ENCODE peak calls at places on chromosomes 4 and X, in nine cellular contexts. One of them, this sample, is unnamed.

GRCh38 chrX:81174286-81174685 is 27.4 kb downstream of the HMGN5 start:
- DNase-seq in vagina: no peak
- DNase-seq in progenitor cell of endocrine pancreas: no peak
- DNase-seq in AG09309: no peak
- DNase-seq in GM23338: peak
- DNase-seq in bronchial epithelial cell: peak
- DNase-seq in psoas muscle: no peak
- DNase-seq in OCI-LY7: peak
- DNase-seq in GM12865: peak
- DNase-seq in this sample: no peak

GRCh38 chr4:125719987-125720386 is 405.2 kb downstream of the FAT4 start:
- DNase-seq in bronchial epithelial cell: peak
- DNase-seq in GM12865: no peak
- DNase-seq in vagina: no peak
- DNase-seq in AG09309: no peak
- DNase-seq in psoas muscle: no peak
- DNase-seq in OCI-LY7: no peak
- DNase-seq in progenitor cell of endocrine pancreas: no peak
- DNase-seq in GM23338: no peak
- DNase-seq in this sample: no peak

GRCh38 chr4:83259586-83259985 is 25.0 kb downstream of the COQ2 start:
- DNase-seq in AG09309: no peak
- DNase-seq in GM12865: peak
- DNase-seq in psoas muscle: no peak
- DNase-seq in OCI-LY7: no peak
- DNase-seq in GM23338: no peak
- DNase-seq in bronchial epithelial cell: no peak
- DNase-seq in progenitor cell of endocrine pancreas: no peak
- DNase-seq in vagina: no peak
- DNase-seq in this sample: no peak

GRCh38 chr4:100360211-100360610 is 157.6 kb downstream of the EMCN start:
- DNase-seq in psoas muscle: no peak
- DNase-seq in vagina: no peak
- DNase-seq in GM23338: no peak
- DNase-seq in OCI-LY7: no peak
- DNase-seq in GM12865: no peak
- DNase-seq in bronchial epithelial cell: no peak
- DNase-seq in AG09309: no peak
- DNase-seq in progenitor cell of endocrine pancreas: no peak
- DNase-seq in this sample: no peak

GRCh38 chr4:98993419-98994071 is 2.0 kb upstream of the METAP1 start:
- DNase-seq in AG09309: no peak
- DNase-seq in GM23338: no peak
- DNase-seq in GM12865: no peak
- DNase-seq in vagina: no peak
- DNase-seq in bronchial epithelial cell: no peak
- DNase-seq in psoas muscle: peak
- DNase-seq in progenitor cell of endocrine pancreas: no peak
- DNase-seq in OCI-LY7: no peak
- DNase-seq in this sample: no peak

GRCh38 chrX:71923516-71923915 is 12.9 kb downstream of the NHSL2 start:
- DNase-seq in GM12865: no peak
- DNase-seq in GM23338: no peak
- DNase-seq in bronchial epithelial cell: no peak
- DNase-seq in AG09309: no peak
- DNase-seq in vagina: no peak
- DNase-seq in progenitor cell of endocrine pancreas: no peak
- DNase-seq in OCI-LY7: no peak
- DNase-seq in psoas muscle: no peak
- DNase-seq in this sample: no peak

GRCh38 chrX:110412971-110413726 is 54.5 kb downstream of the RTL9 start:
- DNase-seq in AG09309: no peak
- DNase-seq in progenitor cell of endocrine pancreas: peak
- DNase-seq in vagina: no peak
- DNase-seq in bronchial epithelial cell: peak
- DNase-seq in psoas muscle: peak
- DNase-seq in GM23338: peak
- DNase-seq in OCI-LY7: peak
- DNase-seq in GM12865: peak
- DNase-seq in this sample: peak

GRCh38 chr4:152224872-152225420 is 310.9 kb downstream of the FBXW7 start:
- DNase-seq in bronchial epithelial cell: no peak
- DNase-seq in OCI-LY7: no peak
- DNase-seq in vagina: no peak
- DNase-seq in GM23338: no peak
- DNase-seq in psoas muscle: no peak
- DNase-seq in progenitor cell of endocrine pancreas: no peak
- DNase-seq in GM12865: no peak
- DNase-seq in AG09309: no peak
- DNase-seq in this sample: no peak

GRCh38 chrX:152601848-152602616 is 35.7 kb upstream of the GABRQ start:
- DNase-seq in progenitor cell of endocrine pancreas: no peak
- DNase-seq in psoas muscle: no peak
- DNase-seq in bronchial epithelial cell: peak
- DNase-seq in GM23338: peak
- DNase-seq in AG09309: no peak
- DNase-seq in GM12865: peak
- DNase-seq in vagina: no peak
- DNase-seq in OCI-LY7: peak
- DNase-seq in this sample: no peak

GRCh38 chrX:43108828-43109227 is 330.9 kb upstream of the PPP1R2C start:
- DNase-seq in progenitor cell of endocrine pancreas: no peak
- DNase-seq in psoas muscle: no peak
- DNase-seq in AG09309: no peak
- DNase-seq in OCI-LY7: no peak
- DNase-seq in GM12865: no peak
- DNase-seq in bronchial epithelial cell: no peak
- DNase-seq in vagina: no peak
- DNase-seq in GM23338: no peak
- DNase-seq in this sample: no peak

GRCh38 chr4:101649790-101650450 is 140.6 kb upstream of the BANK1 start:
- DNase-seq in GM12865: no peak
- DNase-seq in GM23338: no peak
- DNase-seq in AG09309: no peak
- DNase-seq in OCI-LY7: no peak
- DNase-seq in progenitor cell of endocrine pancreas: no peak
- DNase-seq in psoas muscle: no peak
- DNase-seq in bronchial epithelial cell: peak
- DNase-seq in vagina: no peak
- DNase-seq in this sample: no peak

GRCh38 chr4:185958094-185958493 is 110.9 kb upstream of the TLR3 start:
- DNase-seq in GM23338: no peak
- DNase-seq in AG09309: no peak
- DNase-seq in bronchial epithelial cell: no peak
- DNase-seq in OCI-LY7: no peak
- DNase-seq in GM12865: no peak
- DNase-seq in vagina: no peak
- DNase-seq in progenitor cell of endocrine pancreas: no peak
- DNase-seq in psoas muscle: no peak
- DNase-seq in this sample: no peak
- TF ChIP-seq CTCF in GM23338: no peak
- TF ChIP-seq CTCF in AG09309: no peak
- TF ChIP-seq CTCF in bronchial epithelial cell: no peak
- TF ChIP-seq CTCF in OCI-LY7: no peak
- TF ChIP-seq CTCF in GM12865: no peak
- TF ChIP-seq CTCF in vagina: no peak
- TF ChIP-seq CTCF in progenitor cell of endocrine pancreas: no peak
- TF ChIP-seq CTCF in psoas muscle: no peak
- TF ChIP-seq CTCF in this sample: no peak

GRCh38 chr4:7213802-7214201 is 21.5 kb downstream of the SORCS2 start:
- DNase-seq in AG09309: no peak
- DNase-seq in vagina: no peak
- DNase-seq in progenitor cell of endocrine pancreas: no peak
- DNase-seq in GM23338: no peak
- DNase-seq in OCI-LY7: no peak
- DNase-seq in bronchial epithelial cell: peak
- DNase-seq in GM12865: no peak
- DNase-seq in psoas muscle: no peak
- DNase-seq in this sample: no peak
- TF ChIP-seq CTCF in AG09309: no peak
- TF ChIP-seq CTCF in vagina: no peak
- TF ChIP-seq CTCF in progenitor cell of endocrine pancreas: no peak
- TF ChIP-seq CTCF in GM23338: no peak
- TF ChIP-seq CTCF in OCI-LY7: no peak
- TF ChIP-seq CTCF in bronchial epithelial cell: no peak
- TF ChIP-seq CTCF in GM12865: no peak
- TF ChIP-seq CTCF in psoas muscle: no peak
- TF ChIP-seq CTCF in this sample: no peak

GRCh38 chr4:33386761-33387160 is 2666.6 kb downstream of the PCDH7 start:
- DNase-seq in OCI-LY7: no peak
- DNase-seq in psoas muscle: no peak
- DNase-seq in progenitor cell of endocrine pancreas: no peak
- DNase-seq in GM23338: peak
- DNase-seq in bronchial epithelial cell: no peak
- DNase-seq in AG09309: no peak
- DNase-seq in vagina: no peak
- DNase-seq in GM12865: no peak
- DNase-seq in this sample: no peak
- TF ChIP-seq CTCF in OCI-LY7: peak
- TF ChIP-seq CTCF in psoas muscle: no peak
- TF ChIP-seq CTCF in progenitor cell of endocrine pancreas: no peak
- TF ChIP-seq CTCF in GM23338: peak
- TF ChIP-seq CTCF in bronchial epithelial cell: peak
- TF ChIP-seq CTCF in AG09309: peak
- TF ChIP-seq CTCF in vagina: no peak
- TF ChIP-seq CTCF in GM12865: no peak
- TF ChIP-seq CTCF in this sample: no peak

GRCh38 chrX:140123446-140123845 is 158.1 kb upstream of the CXorf66 start:
- DNase-seq in GM12865: no peak
- DNase-seq in psoas muscle: no peak
- DNase-seq in progenitor cell of endocrine pancreas: no peak
- DNase-seq in bronchial epithelial cell: peak
- DNase-seq in AG09309: no peak
- DNase-seq in OCI-LY7: no peak
- DNase-seq in GM23338: peak
- DNase-seq in vagina: no peak
- DNase-seq in this sample: no peak
- TF ChIP-seq CTCF in GM12865: peak
- TF ChIP-seq CTCF in psoas muscle: no peak
- TF ChIP-seq CTCF in progenitor cell of endocrine pancreas: peak
- TF ChIP-seq CTCF in bronchial epithelial cell: peak
- TF ChIP-seq CTCF in AG09309: no peak
- TF ChIP-seq CTCF in OCI-LY7: peak
- TF ChIP-seq CTCF in GM23338: peak
- TF ChIP-seq CTCF in vagina: no peak
- TF ChIP-seq CTCF in this sample: peak